ENCODE peak calls at places on chromosomes 4 and X, in seven cellular contexts. H is IMR-90, X is mesendoderm, B is H9, N is mesenchymal stem cell, G is trophoblast cell, E is H1. P is an unnamed sample.

GRCh38 chr4:183691897-183692296 is 32.8 kb downstream of the TRAPPC11 start:
- DNase-seq in B (no peak), G (no peak), X (no peak), E (no peak), N (no peak), H (no peak), P (no peak)

GRCh38 chr4:136918772-136919171 is 613.5 kb downstream of the PCDH18 start:
- DNase-seq in N (no peak), H (no peak), X (no peak), G (peak), E (no peak), B (no peak), P (no peak)

GRCh38 chr4:40180356-40180755 is 16.5 kb upstream of the RHOH start:
- DNase-seq in X (no peak), H (peak), B (no peak), G (peak), N (peak), E (no peak), P (no peak)

GRCh38 chr4:90979551-90979950 is 852.4 kb downstream of the CCSER1 start:
- DNase-seq in N (no peak), X (no peak), B (no peak), H (no peak), G (no peak), E (no peak), P (no peak)

GRCh38 chr4:131430302-131430701 is 1718.8 kb upstream of the PCDH10 start:
- DNase-seq in G (no peak), X (peak), N (no peak), H (no peak), B (no peak), E (no peak), P (no peak)

GRCh38 chr4:143559757-143560147 is 46.2 kb downstream of the SMARCA5 start:
- DNase-seq in N (no peak), G (no peak), B (peak), E (no peak), X (no peak), H (no peak), P (no peak)

GRCh38 chr4:174749091-174749490 is 80.0 kb downstream of the GLRA3 start:
- DNase-seq in H (no peak), X (no peak), G (no peak), E (no peak), N (no peak), B (no peak), P (no peak)

GRCh38 chrX:114626323-114626722 is 42.4 kb downstream of the HTR2C start:
- DNase-seq in E (no peak), B (no peak), X (no peak), N (peak), G (peak), H (peak), P (no peak)

GRCh38 chr4:107808572-107808971 is 16.2 kb upstream of the SGMS2 start:
- DNase-seq in H (no peak), X (no peak), B (no peak), G (no peak), N (no peak), E (no peak), P (no peak)

GRCh38 chr4:71866212-71866885 is 82.5 kb upstream of the GC start:
- DNase-seq in G (no peak), X (no peak), N (no peak), H (no peak), E (no peak), B (no peak), P (no peak)

GRCh38 chr4:82372502-82372873 is 1.3 kb downstream of the HNRNPD start:
- DNase-seq in B (no peak), G (peak), N (peak), X (peak), E (no peak), H (peak), P (no peak)

GRCh38 chr4:124322234-124322831 is 390.2 kb downstream of the ANKRD50 start:
- DNase-seq in X (peak), H (peak), E (no peak), N (peak), B (no peak), G (peak), P (peak)

GRCh38 chrX:8981742-8982141 is 52.2 kb downstream of the FAM9B start:
- DNase-seq in N (no peak), B (no peak), E (no peak), H (peak), X (no peak), G (no peak), P (no peak)

GRCh38 chrX:119488749-119489148 is 20.5 kb downstream of the SLC25A5 start:
- DNase-seq in N (peak), H (peak), B (no peak), E (peak), G (peak), X (peak), P (no peak)

GRCh38 chr4:26069218-26069617 is 155.2 kb downstream of the SMIM20 start:
- DNase-seq in X (peak), G (peak), N (no peak), B (peak), E (peak), H (peak), P (peak)

GRCh38 chrX:49627030-49627777 is 28.4 kb downstream of the GAGE1 start:
- DNase-seq in X (peak), G (peak), H (no peak), E (peak), N (no peak), B (peak), P (no peak)

GRCh38 chr4:77308843-77309242 is 151.8 kb downstream of the CCNG2 start:
- DNase-seq in X (peak), H (peak), B (no peak), G (peak), E (no peak), N (peak), P (peak)

GRCh38 chrX:153554519-153555167 is 37.2 kb downstream of the ATP2B3 start:
- DNase-seq in G (peak), H (peak), X (peak), N (peak), B (peak), E (peak), P (peak)

GRCh38 chr4:53057679-53058078 is 195.6 kb downstream of the RASL11B start:
- DNase-seq in E (no peak), G (no peak), H (no peak), X (no peak), B (no peak), N (no peak), P (no peak)

GRCh38 chr4:70802923-70803605 is 36.6 kb downstream of the GRSF1 start:
- DNase-seq in B (no peak), X (no peak), E (no peak), G (no peak), H (peak), N (no peak), P (no peak)

GRCh38 chrX:132483523-132483922 is 5.3 kb downstream of the MBNL3 start:
- DNase-seq in E (no peak), B (no peak), H (no peak), G (no peak), X (no peak), N (no peak), P (no peak)

GRCh38 chr4:104878936-104879335 is 267.7 kb upstream of the TET2 start:
- DNase-seq in H (no peak), X (no peak), E (no peak), G (no peak), N (no peak), B (no peak), P (no peak)

GRCh38 chrX:103678199-103678993 is 8.1 kb downstream of the MORF4L2 start:
- DNase-seq in H (peak), E (no peak), X (no peak), G (peak), B (no peak), N (peak), P (no peak)

GRCh38 chrX:12701625-12702024 is 89.6 kb upstream of the PRPS2 start:
- DNase-seq in B (peak), G (peak), X (peak), N (peak), E (peak), H (peak), P (peak)

DNA sequence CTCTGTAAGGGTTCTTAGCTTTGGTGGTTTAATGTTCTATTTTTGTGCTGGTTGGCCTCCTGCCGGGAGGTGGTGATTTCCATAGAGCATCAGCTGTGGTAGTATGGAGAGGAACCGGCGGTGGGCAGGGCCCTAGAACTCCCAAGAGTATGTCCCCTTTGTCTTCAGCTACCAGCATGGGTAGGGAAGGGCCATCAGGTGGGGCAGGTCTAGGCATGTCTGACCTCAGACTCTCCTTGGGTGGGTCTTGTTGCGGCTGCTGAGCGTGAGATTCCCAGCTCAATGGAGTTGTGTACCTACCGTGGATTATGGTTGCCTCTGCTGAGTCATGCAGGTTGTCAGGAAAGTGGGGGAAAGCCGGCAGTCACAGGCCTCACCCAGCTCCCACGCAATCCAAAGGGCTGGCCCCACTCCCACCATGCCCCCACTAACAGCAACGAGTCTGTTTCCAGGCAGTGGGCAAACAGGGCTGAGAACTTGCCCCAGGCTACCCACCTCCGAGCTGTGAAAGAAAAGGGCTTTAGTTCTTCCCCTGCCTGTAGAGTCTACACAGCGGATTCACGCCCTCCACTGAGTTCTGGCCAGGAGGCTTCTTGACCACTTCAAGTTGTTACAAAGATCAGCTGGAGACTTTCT is 235.9 kb downstream of the RPA4 start:
- DNase-seq in E (no peak), N (no peak), G (no peak), X (no peak), H (no peak), B (no peak), P (no peak)
- H2BK120ac ChIP-seq in E (no peak), N (no peak), G (no peak), X (no peak), H (no peak), B (peak), P (no peak)

DNA sequence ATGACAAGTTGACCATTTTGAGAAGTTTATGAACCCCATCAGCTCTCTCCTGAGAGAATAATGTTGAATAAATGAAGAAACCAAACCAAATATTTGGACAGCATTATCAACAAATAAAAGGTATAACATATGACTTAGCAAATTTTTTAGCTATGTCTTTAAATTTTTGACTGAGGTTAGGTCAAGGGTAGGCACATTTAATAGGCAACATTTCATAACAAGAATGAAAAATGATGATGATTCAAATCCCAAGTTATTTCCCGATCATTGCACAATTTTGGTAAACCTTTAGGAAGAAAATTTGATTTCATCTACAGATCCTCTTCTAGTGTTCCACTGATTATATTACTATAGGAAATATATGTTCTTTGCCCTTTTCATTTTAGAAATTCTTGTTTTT is 123.7 kb upstream of the TLR3 start:
- DNase-seq in B (no peak), E (no peak), G (no peak), H (no peak), N (no peak), X (no peak), P (no peak)
- H2BK5ac ChIP-seq in B (no peak), E (no peak), G (no peak), H (no peak), N (no peak), X (no peak), P (no peak)

DNA sequence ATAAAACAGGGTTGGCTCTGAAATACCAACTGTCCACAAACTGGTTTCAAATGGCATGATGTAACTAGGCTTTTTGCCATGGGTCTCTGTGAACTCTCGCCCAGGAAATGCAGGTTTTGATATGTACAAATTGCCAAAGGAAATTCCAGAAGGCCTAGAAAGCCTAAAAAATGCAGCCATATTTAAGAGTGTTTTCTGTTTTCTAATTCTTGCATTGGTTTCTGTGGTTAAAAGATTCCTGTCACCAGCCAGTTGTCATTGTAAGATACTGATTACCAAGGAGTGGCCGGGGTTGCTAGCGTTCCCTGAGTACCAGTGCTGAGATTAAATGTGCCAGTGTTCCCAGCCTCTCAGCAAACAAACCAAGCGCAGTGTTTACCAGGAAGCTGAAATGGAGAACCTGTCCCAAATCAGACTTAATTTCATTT is 53.9 kb upstream of the SORBS2 start:
- DNase-seq in H (peak), N (no peak), E (no peak), B (no peak), G (peak), X (no peak), P (no peak)
- H3K23ac ChIP-seq in H (no peak), N (no peak), E (no peak), B (no peak), G (no peak), X (peak), P (no peak)

GRCh38 chr4:7980036-7980435 is 40.4 kb upstream of the AFAP1 start:
- DNase-seq in E (no peak), X (no peak), H (peak), G (no peak), N (no peak), B (no peak), P (no peak)

GRCh38 chr4:7984286-7984925 is 44.7 kb upstream of the AFAP1 start:
- DNase-seq in H (no peak), X (no peak), G (no peak), B (no peak), E (no peak), N (no peak), P (no peak)

GRCh38 chr4:7979652-7979968 is 39.9 kb upstream of the AFAP1 start:
- DNase-seq in H (no peak), E (no peak), N (no peak), X (peak), B (peak), G (no peak), P (no peak)

GRCh38 chr4:7983296-7983695 is 43.6 kb upstream of the AFAP1 start:
- DNase-seq in X (no peak), E (no peak), B (no peak), H (no peak), N (no peak), G (no peak), P (no peak)

GRCh38 chr4:7981738-7982394 is 42.2 kb upstream of the AFAP1 start:
- DNase-seq in X (no peak), G (no peak), H (no peak), B (no peak), N (no peak), E (no peak), P (no peak)
- H2BK120ac ChIP-seq in X (no peak), G (no peak), H (peak), B (no peak), N (no peak), E (no peak), P (no peak)